ENCODE peak calls at places on chromosomes 1 and 21, in seven cellular contexts. One of them, this sample, is unnamed.

GRCh38 chr1:17232759-17233661 is 15.9 kb upstream of the PADI3 start:
- DNase-seq in EH: peak; percentile 96
- DNase-seq in HEK293T: peak; percentile 32
- DNase-seq in neural crest cell: no peak
- DNase-seq in activated naive CD8-positive, alpha-beta T cell treated with anti-CD3 and anti-CD28 coated beads, Interleukin-2, amount 10 ng/mL, durations not matched to agents 7 days and 5 days: no peak
- DNase-seq in AG10803: peak; percentile 85
- DNase-seq in 8988T: no peak
- DNase-seq in this sample: peak; percentile 94

GRCh38 chr1:205633421-205633976 is 1.7 kb upstream of the ELK4 start:
- DNase-seq in neural crest cell: no peak
- DNase-seq in EH: peak; percentile 80
- DNase-seq in HEK293T: no peak
- DNase-seq in 8988T: no peak
- DNase-seq in activated naive CD8-positive, alpha-beta T cell treated with anti-CD3 and anti-CD28 coated beads, Interleukin-2, amount 10 ng/mL, durations not matched to agents 7 days and 5 days: no peak
- DNase-seq in AG10803: peak; percentile 59
- DNase-seq in this sample: no peak

GRCh38 chr1:245765241-245766000 is 610.6 kb downstream of the KIF26B start:
- DNase-seq in AG10803: peak; percentile 36
- DNase-seq in EH: peak; percentile 94
- DNase-seq in activated naive CD8-positive, alpha-beta T cell treated with anti-CD3 and anti-CD28 coated beads, Interleukin-2, amount 10 ng/mL, durations not matched to agents 7 days and 5 days: no peak
- DNase-seq in neural crest cell: no peak
- DNase-seq in HEK293T: no peak
- DNase-seq in 8988T: no peak
- DNase-seq in this sample: peak; percentile 95

GRCh38 chr1:35539824-35540261 is 17.4 kb downstream of the KIAA0319L start:
- DNase-seq in HEK293T: no peak
- DNase-seq in 8988T: no peak
- DNase-seq in activated naive CD8-positive, alpha-beta T cell treated with anti-CD3 and anti-CD28 coated beads, Interleukin-2, amount 10 ng/mL, durations not matched to agents 7 days and 5 days: no peak
- DNase-seq in neural crest cell: no peak
- DNase-seq in EH: peak; percentile 66
- DNase-seq in AG10803: peak; percentile 73
- DNase-seq in this sample: no peak

GRCh38 chr1:162302660-162303344 is 73.9 kb downstream of the SPATA46 start:
- DNase-seq in EH: peak; percentile 77
- DNase-seq in HEK293T: no peak
- DNase-seq in 8988T: no peak
- DNase-seq in activated naive CD8-positive, alpha-beta T cell treated with anti-CD3 and anti-CD28 coated beads, Interleukin-2, amount 10 ng/mL, durations not matched to agents 7 days and 5 days: no peak
- DNase-seq in AG10803: no peak
- DNase-seq in neural crest cell: no peak
- DNase-seq in this sample: no peak

GRCh38 chr1:52281518-52281917 is 84.5 kb downstream of the CC2D1B start:
- DNase-seq in AG10803: peak; percentile 55
- DNase-seq in 8988T: no peak
- DNase-seq in EH: peak; percentile 70
- DNase-seq in HEK293T: no peak
- DNase-seq in neural crest cell: no peak
- DNase-seq in activated naive CD8-positive, alpha-beta T cell treated with anti-CD3 and anti-CD28 coated beads, Interleukin-2, amount 10 ng/mL, durations not matched to agents 7 days and 5 days: no peak
- DNase-seq in this sample: no peak

GRCh38 chr1:183881387-183882084 is 76.6 kb downstream of the RGL1 start:
- DNase-seq in 8988T: peak; percentile 37
- DNase-seq in AG10803: peak; percentile 62
- DNase-seq in HEK293T: peak; percentile 59
- DNase-seq in neural crest cell: no peak
- DNase-seq in activated naive CD8-positive, alpha-beta T cell treated with anti-CD3 and anti-CD28 coated beads, Interleukin-2, amount 10 ng/mL, durations not matched to agents 7 days and 5 days: no peak
- DNase-seq in EH: peak; percentile 87
- DNase-seq in this sample: peak; percentile 86

GRCh38 chr1:6007318-6008083 is 15.3 kb upstream of the NPHP4 start:
- DNase-seq in activated naive CD8-positive, alpha-beta T cell treated with anti-CD3 and anti-CD28 coated beads, Interleukin-2, amount 10 ng/mL, durations not matched to agents 7 days and 5 days: no peak
- DNase-seq in neural crest cell: no peak
- DNase-seq in AG10803: peak; percentile 13
- DNase-seq in 8988T: no peak
- DNase-seq in HEK293T: no peak
- DNase-seq in EH: no peak
- DNase-seq in this sample: no peak

GRCh38 chr1:33152685-33153432 is 29.0 kb downstream of the TRIM62 start:
- DNase-seq in neural crest cell: peak; percentile 53
- DNase-seq in 8988T: no peak
- DNase-seq in EH: peak; percentile 55
- DNase-seq in activated naive CD8-positive, alpha-beta T cell treated with anti-CD3 and anti-CD28 coated beads, Interleukin-2, amount 10 ng/mL, durations not matched to agents 7 days and 5 days: no peak
- DNase-seq in HEK293T: no peak
- DNase-seq in AG10803: peak; percentile 80
- DNase-seq in this sample: no peak

GRCh38 chr1:10508511-10508951 is 33.8 kb downstream of the PEX14 start:
- DNase-seq in EH: peak; percentile 66
- DNase-seq in AG10803: peak; percentile 34
- DNase-seq in HEK293T: no peak
- DNase-seq in activated naive CD8-positive, alpha-beta T cell treated with anti-CD3 and anti-CD28 coated beads, Interleukin-2, amount 10 ng/mL, durations not matched to agents 7 days and 5 days: no peak
- DNase-seq in neural crest cell: no peak
- DNase-seq in 8988T: no peak
- DNase-seq in this sample: peak; percentile 90

GRCh38 chr1:230870916-230871315 is 2.6 kb upstream of the C1orf198 start:
- DNase-seq in AG10803: no peak
- DNase-seq in 8988T: no peak
- DNase-seq in activated naive CD8-positive, alpha-beta T cell treated with anti-CD3 and anti-CD28 coated beads, Interleukin-2, amount 10 ng/mL, durations not matched to agents 7 days and 5 days: no peak
- DNase-seq in EH: no peak
- DNase-seq in neural crest cell: no peak
- DNase-seq in HEK293T: no peak
- DNase-seq in this sample: no peak

GRCh38 chr1:211017066-211017691 is 116.8 kb downstream of the KCNH1 start:
- DNase-seq in 8988T: no peak
- DNase-seq in HEK293T: no peak
- DNase-seq in AG10803: no peak
- DNase-seq in EH: peak; percentile 77
- DNase-seq in activated naive CD8-positive, alpha-beta T cell treated with anti-CD3 and anti-CD28 coated beads, Interleukin-2, amount 10 ng/mL, durations not matched to agents 7 days and 5 days: no peak
- DNase-seq in neural crest cell: no peak
- DNase-seq in this sample: no peak

GRCh38 chr1:10068605-10069294 is 36.0 kb downstream of the UBE4B start:
- DNase-seq in AG10803: no peak
- DNase-seq in activated naive CD8-positive, alpha-beta T cell treated with anti-CD3 and anti-CD28 coated beads, Interleukin-2, amount 10 ng/mL, durations not matched to agents 7 days and 5 days: no peak
- DNase-seq in HEK293T: no peak
- DNase-seq in 8988T: no peak
- DNase-seq in EH: no peak
- DNase-seq in neural crest cell: no peak
- DNase-seq in this sample: no peak

GRCh38 chr1:158095737-158096335 is 84.9 kb upstream of the CD1D start:
- DNase-seq in HEK293T: peak; percentile 73
- DNase-seq in EH: peak; percentile 60
- DNase-seq in AG10803: peak; percentile 13
- DNase-seq in 8988T: peak; percentile 80
- DNase-seq in activated naive CD8-positive, alpha-beta T cell treated with anti-CD3 and anti-CD28 coated beads, Interleukin-2, amount 10 ng/mL, durations not matched to agents 7 days and 5 days: peak; percentile 32
- DNase-seq in neural crest cell: no peak
- DNase-seq in this sample: no peak

GRCh38 chr1:119865607-119866006 is 30.7 kb downstream of the ADAM30 start:
- DNase-seq in 8988T: no peak
- DNase-seq in HEK293T: no peak
- DNase-seq in AG10803: peak; percentile 92
- DNase-seq in neural crest cell: no peak
- DNase-seq in EH: peak; percentile 79
- DNase-seq in activated naive CD8-positive, alpha-beta T cell treated with anti-CD3 and anti-CD28 coated beads, Interleukin-2, amount 10 ng/mL, durations not matched to agents 7 days and 5 days: no peak
- DNase-seq in this sample: no peak

GRCh38 chr1:19210772-19211549 is 895 bp upstream of the UBR4 start:
- DNase-seq in AG10803: no peak
- DNase-seq in HEK293T: no peak
- DNase-seq in neural crest cell: no peak
- DNase-seq in activated naive CD8-positive, alpha-beta T cell treated with anti-CD3 and anti-CD28 coated beads, Interleukin-2, amount 10 ng/mL, durations not matched to agents 7 days and 5 days: no peak
- DNase-seq in 8988T: no peak
- DNase-seq in EH: peak; percentile 37
- DNase-seq in this sample: peak; percentile 19

GRCh38 chr1:11797525-11798216 is 8.1 kb downstream of the MTHFR start:
- DNase-seq in neural crest cell: no peak
- DNase-seq in activated naive CD8-positive, alpha-beta T cell treated with anti-CD3 and anti-CD28 coated beads, Interleukin-2, amount 10 ng/mL, durations not matched to agents 7 days and 5 days: no peak
- DNase-seq in HEK293T: no peak
- DNase-seq in EH: no peak
- DNase-seq in 8988T: no peak
- DNase-seq in AG10803: no peak
- DNase-seq in this sample: peak; percentile 93

GRCh38 chr1:96643519-96643918 is 78.1 kb upstream of the PTBP2 start:
- DNase-seq in activated naive CD8-positive, alpha-beta T cell treated with anti-CD3 and anti-CD28 coated beads, Interleukin-2, amount 10 ng/mL, durations not matched to agents 7 days and 5 days: no peak
- DNase-seq in neural crest cell: no peak
- DNase-seq in 8988T: no peak
- DNase-seq in AG10803: no peak
- DNase-seq in HEK293T: no peak
- DNase-seq in EH: no peak
- DNase-seq in this sample: peak; percentile 17

GRCh38 chr1:112614460-112615065 is 4.4 kb downstream of the ST7L start:
- DNase-seq in EH: peak; percentile 65
- DNase-seq in HEK293T: peak; percentile 18
- DNase-seq in AG10803: peak; percentile 56
- DNase-seq in neural crest cell: no peak
- DNase-seq in 8988T: no peak
- DNase-seq in activated naive CD8-positive, alpha-beta T cell treated with anti-CD3 and anti-CD28 coated beads, Interleukin-2, amount 10 ng/mL, durations not matched to agents 7 days and 5 days: no peak
- DNase-seq in this sample: peak; percentile 60

GRCh38 chr1:209354111-209354839 is 229.2 kb upstream of the CAMK1G start:
- DNase-seq in activated naive CD8-positive, alpha-beta T cell treated with anti-CD3 and anti-CD28 coated beads, Interleukin-2, amount 10 ng/mL, durations not matched to agents 7 days and 5 days: peak; percentile 36
- DNase-seq in AG10803: peak; percentile 91
- DNase-seq in 8988T: peak; percentile 45
- DNase-seq in EH: peak; percentile 87
- DNase-seq in neural crest cell: peak; percentile 72
- DNase-seq in HEK293T: peak; percentile 83
- DNase-seq in this sample: peak; percentile 88

GRCh38 chr1:58927722-58928085 is 143.9 kb upstream of the JUN start:
- DNase-seq in EH: no peak
- DNase-seq in neural crest cell: no peak
- DNase-seq in activated naive CD8-positive, alpha-beta T cell treated with anti-CD3 and anti-CD28 coated beads, Interleukin-2, amount 10 ng/mL, durations not matched to agents 7 days and 5 days: no peak
- DNase-seq in 8988T: no peak
- DNase-seq in HEK293T: no peak
- DNase-seq in AG10803: no peak
- DNase-seq in this sample: peak; percentile 65

GRCh38 chr1:11692899-11693590 is 1.5 kb downstream of the DRAXIN start:
- DNase-seq in HEK293T: no peak
- DNase-seq in activated naive CD8-positive, alpha-beta T cell treated with anti-CD3 and anti-CD28 coated beads, Interleukin-2, amount 10 ng/mL, durations not matched to agents 7 days and 5 days: peak; percentile 54
- DNase-seq in EH: peak; percentile 87
- DNase-seq in neural crest cell: no peak
- DNase-seq in AG10803: peak; percentile 82
- DNase-seq in 8988T: peak; percentile 66
- DNase-seq in this sample: peak; percentile 84

GRCh38 chr21:41977034-41977950 is 23.5 kb upstream of the C2CD2 start:
- DNase-seq in neural crest cell: no peak
- DNase-seq in 8988T: no peak
- DNase-seq in HEK293T: no peak
- DNase-seq in EH: no peak
- DNase-seq in AG10803: no peak
- DNase-seq in activated naive CD8-positive, alpha-beta T cell treated with anti-CD3 and anti-CD28 coated beads, Interleukin-2, amount 10 ng/mL, durations not matched to agents 7 days and 5 days: no peak
- DNase-seq in this sample: no peak

GRCh38 chr1:64934115-64934880 is 32.1 kb downstream of the JAK1 start:
- DNase-seq in AG10803: peak; percentile 87
- DNase-seq in neural crest cell: no peak
- DNase-seq in EH: peak; percentile 92
- DNase-seq in activated naive CD8-positive, alpha-beta T cell treated with anti-CD3 and anti-CD28 coated beads, Interleukin-2, amount 10 ng/mL, durations not matched to agents 7 days and 5 days: no peak
- DNase-seq in HEK293T: no peak
- DNase-seq in 8988T: no peak
- DNase-seq in this sample: peak; percentile 86

GRCh38 chr1:106063510-106063909 is 993.0 kb upstream of the PRMT6 start:
- DNase-seq in neural crest cell: no peak
- DNase-seq in 8988T: no peak
- DNase-seq in HEK293T: peak; percentile 15
- DNase-seq in AG10803: no peak
- DNase-seq in EH: no peak
- DNase-seq in activated naive CD8-positive, alpha-beta T cell treated with anti-CD3 and anti-CD28 coated beads, Interleukin-2, amount 10 ng/mL, durations not matched to agents 7 days and 5 days: no peak
- DNase-seq in this sample: no peak

GRCh38 chr1:218813247-218813646 is 360.4 kb upstream of the LYPLAL1 start:
- DNase-seq in AG10803: no peak
- DNase-seq in activated naive CD8-positive, alpha-beta T cell treated with anti-CD3 and anti-CD28 coated beads, Interleukin-2, amount 10 ng/mL, durations not matched to agents 7 days and 5 days: no peak
- DNase-seq in neural crest cell: no peak
- DNase-seq in EH: no peak
- DNase-seq in HEK293T: no peak
- DNase-seq in 8988T: no peak
- DNase-seq in this sample: peak; percentile 79

GRCh38 chr1:155241069-155241679 is 14.1 kb downstream of the ENTREP3 start:
- DNase-seq in neural crest cell: peak; percentile 50
- DNase-seq in activated naive CD8-positive, alpha-beta T cell treated with anti-CD3 and anti-CD28 coated beads, Interleukin-2, amount 10 ng/mL, durations not matched to agents 7 days and 5 days: no peak
- DNase-seq in EH: peak; percentile 91
- DNase-seq in HEK293T: peak; percentile 84
- DNase-seq in 8988T: no peak
- DNase-seq in AG10803: peak; percentile 83
- DNase-seq in this sample: peak; percentile 75

GRCh38 chr1:186093437-186093836 is 281.6 kb downstream of the TPR start:
- DNase-seq in activated naive CD8-positive, alpha-beta T cell treated with anti-CD3 and anti-CD28 coated beads, Interleukin-2, amount 10 ng/mL, durations not matched to agents 7 days and 5 days: no peak
- DNase-seq in EH: peak; percentile 52
- DNase-seq in 8988T: no peak
- DNase-seq in HEK293T: no peak
- DNase-seq in AG10803: no peak
- DNase-seq in neural crest cell: no peak
- DNase-seq in this sample: no peak

GRCh38 chr1:50095716-50096115 is 13.0 kb upstream of the ELAVL4 start:
- DNase-seq in neural crest cell: no peak
- DNase-seq in AG10803: no peak
- DNase-seq in 8988T: no peak
- DNase-seq in EH: no peak
- DNase-seq in HEK293T: no peak
- DNase-seq in activated naive CD8-positive, alpha-beta T cell treated with anti-CD3 and anti-CD28 coated beads, Interleukin-2, amount 10 ng/mL, durations not matched to agents 7 days and 5 days: no peak
- DNase-seq in this sample: no peak

GRCh38 chr1:81412954-81413353 is 387.8 kb upstream of the ADGRL2 start:
- DNase-seq in activated naive CD8-positive, alpha-beta T cell treated with anti-CD3 and anti-CD28 coated beads, Interleukin-2, amount 10 ng/mL, durations not matched to agents 7 days and 5 days: no peak
- DNase-seq in EH: no peak
- DNase-seq in 8988T: no peak
- DNase-seq in AG10803: no peak
- DNase-seq in HEK293T: no peak
- DNase-seq in neural crest cell: no peak
- DNase-seq in this sample: no peak